ENCODE peak calls at places on chromosomes 5 and 9, in eight cellular contexts. One of them, this sample, is unnamed.

GRCh38 chr5:140266471-140267200 is 36.3 kb downstream of the PFDN1 start:
- DNase-seq in ELR: no peak
- DNase-seq in activated T-helper 1 cell treated with anti-CD3 and anti-CD28 coated beads, Interleukin-2, amount 50 U/mL, for 16 hours: no peak
- DNase-seq in CD4-positive, CD25-positive, alpha-beta regulatory T cell: no peak
- DNase-seq in heart left ventricle: no peak
- DNase-seq in caudate nucleus: no peak
- DNase-seq in retinal pigment epithelial cell: no peak
- DNase-seq in tibial artery: no peak
- DNase-seq in this sample: no peak

GRCh38 chr5:945691-946541 is 53.2 kb downstream of the TRIP13 start:
- DNase-seq in ELR: no peak
- DNase-seq in activated T-helper 1 cell treated with anti-CD3 and anti-CD28 coated beads, Interleukin-2, amount 50 U/mL, for 16 hours: no peak
- DNase-seq in CD4-positive, CD25-positive, alpha-beta regulatory T cell: no peak
- DNase-seq in heart left ventricle: no peak
- DNase-seq in caudate nucleus: no peak
- DNase-seq in retinal pigment epithelial cell: no peak
- DNase-seq in tibial artery: no peak
- DNase-seq in this sample: no peak

GRCh38 chr5:923473-923873 is 30.8 kb downstream of the TRIP13 start:
- DNase-seq in ELR: peak
- DNase-seq in activated T-helper 1 cell treated with anti-CD3 and anti-CD28 coated beads, Interleukin-2, amount 50 U/mL, for 16 hours: peak
- DNase-seq in CD4-positive, CD25-positive, alpha-beta regulatory T cell: peak
- DNase-seq in heart left ventricle: peak
- DNase-seq in caudate nucleus: peak
- DNase-seq in retinal pigment epithelial cell: no peak
- DNase-seq in tibial artery: peak
- DNase-seq in this sample: peak

GRCh38 chr5:138738399-138738798 is 14.8 kb upstream of the CTNNA1 start:
- DNase-seq in ELR: no peak
- DNase-seq in activated T-helper 1 cell treated with anti-CD3 and anti-CD28 coated beads, Interleukin-2, amount 50 U/mL, for 16 hours: no peak
- DNase-seq in CD4-positive, CD25-positive, alpha-beta regulatory T cell: no peak
- DNase-seq in heart left ventricle: no peak
- DNase-seq in caudate nucleus: no peak
- DNase-seq in retinal pigment epithelial cell: no peak
- DNase-seq in tibial artery: no peak
- DNase-seq in this sample: no peak

GRCh38 chr5:138793481-138794010 is 40.3 kb downstream of the CTNNA1 start:
- DNase-seq in ELR: no peak
- DNase-seq in activated T-helper 1 cell treated with anti-CD3 and anti-CD28 coated beads, Interleukin-2, amount 50 U/mL, for 16 hours: no peak
- DNase-seq in CD4-positive, CD25-positive, alpha-beta regulatory T cell: no peak
- DNase-seq in heart left ventricle: no peak
- DNase-seq in caudate nucleus: no peak
- DNase-seq in retinal pigment epithelial cell: no peak
- DNase-seq in tibial artery: no peak
- DNase-seq in this sample: no peak

GRCh38 chr5:159212667-159213462 is 3.5 kb upstream of the RNF145 start:
- DNase-seq in ELR: no peak
- DNase-seq in activated T-helper 1 cell treated with anti-CD3 and anti-CD28 coated beads, Interleukin-2, amount 50 U/mL, for 16 hours: no peak
- DNase-seq in CD4-positive, CD25-positive, alpha-beta regulatory T cell: no peak
- DNase-seq in heart left ventricle: no peak
- DNase-seq in caudate nucleus: no peak
- DNase-seq in retinal pigment epithelial cell: no peak
- DNase-seq in tibial artery: no peak
- DNase-seq in this sample: no peak

GRCh38 chr5:36462295-36463021 is 143.9 kb upstream of the SLC1A3 start:
- DNase-seq in ELR: peak
- DNase-seq in activated T-helper 1 cell treated with anti-CD3 and anti-CD28 coated beads, Interleukin-2, amount 50 U/mL, for 16 hours: no peak
- DNase-seq in CD4-positive, CD25-positive, alpha-beta regulatory T cell: no peak
- DNase-seq in heart left ventricle: no peak
- DNase-seq in caudate nucleus: no peak
- DNase-seq in retinal pigment epithelial cell: no peak
- DNase-seq in tibial artery: no peak
- DNase-seq in this sample: no peak

GRCh38 chr5:133478611-133479010 is 133.7 kb downstream of the FSTL4 start:
- DNase-seq in ELR: no peak
- DNase-seq in activated T-helper 1 cell treated with anti-CD3 and anti-CD28 coated beads, Interleukin-2, amount 50 U/mL, for 16 hours: no peak
- DNase-seq in CD4-positive, CD25-positive, alpha-beta regulatory T cell: no peak
- DNase-seq in heart left ventricle: no peak
- DNase-seq in caudate nucleus: no peak
- DNase-seq in retinal pigment epithelial cell: no peak
- DNase-seq in tibial artery: no peak
- DNase-seq in this sample: no peak

GRCh38 chr5:6708814-6709213 is 4.4 kb upstream of the TENT4A start:
- DNase-seq in ELR: no peak
- DNase-seq in activated T-helper 1 cell treated with anti-CD3 and anti-CD28 coated beads, Interleukin-2, amount 50 U/mL, for 16 hours: no peak
- DNase-seq in CD4-positive, CD25-positive, alpha-beta regulatory T cell: no peak
- DNase-seq in heart left ventricle: peak
- DNase-seq in caudate nucleus: no peak
- DNase-seq in retinal pigment epithelial cell: no peak
- DNase-seq in tibial artery: no peak
- DNase-seq in this sample: peak

GRCh38 chr9:130328349-130328801 is 62.8 kb downstream of the HMCN2 start:
- DNase-seq in ELR: no peak
- DNase-seq in activated T-helper 1 cell treated with anti-CD3 and anti-CD28 coated beads, Interleukin-2, amount 50 U/mL, for 16 hours: no peak
- DNase-seq in CD4-positive, CD25-positive, alpha-beta regulatory T cell: no peak
- DNase-seq in heart left ventricle: peak
- DNase-seq in caudate nucleus: no peak
- DNase-seq in retinal pigment epithelial cell: no peak
- DNase-seq in tibial artery: peak
- DNase-seq in this sample: peak

GRCh38 chr5:126462239-126463014 is 39.2 kb downstream of the GRAMD2B start:
- DNase-seq in ELR: no peak
- DNase-seq in activated T-helper 1 cell treated with anti-CD3 and anti-CD28 coated beads, Interleukin-2, amount 50 U/mL, for 16 hours: no peak
- DNase-seq in CD4-positive, CD25-positive, alpha-beta regulatory T cell: no peak
- DNase-seq in heart left ventricle: no peak
- DNase-seq in caudate nucleus: no peak
- DNase-seq in retinal pigment epithelial cell: no peak
- DNase-seq in tibial artery: no peak
- DNase-seq in this sample: no peak

GRCh38 chr5:6396836-6397535 is 18.6 kb upstream of the MED10 start:
- DNase-seq in ELR: no peak
- DNase-seq in activated T-helper 1 cell treated with anti-CD3 and anti-CD28 coated beads, Interleukin-2, amount 50 U/mL, for 16 hours: no peak
- DNase-seq in CD4-positive, CD25-positive, alpha-beta regulatory T cell: no peak
- DNase-seq in heart left ventricle: no peak
- DNase-seq in caudate nucleus: no peak
- DNase-seq in retinal pigment epithelial cell: no peak
- DNase-seq in tibial artery: no peak
- DNase-seq in this sample: no peak

GRCh38 chr5:194102-194501 is 2.8 kb downstream of the LRRC14B start:
- DNase-seq in ELR: no peak
- DNase-seq in activated T-helper 1 cell treated with anti-CD3 and anti-CD28 coated beads, Interleukin-2, amount 50 U/mL, for 16 hours: no peak
- DNase-seq in CD4-positive, CD25-positive, alpha-beta regulatory T cell: no peak
- DNase-seq in heart left ventricle: peak
- DNase-seq in caudate nucleus: no peak
- DNase-seq in retinal pigment epithelial cell: no peak
- DNase-seq in tibial artery: peak
- DNase-seq in this sample: peak

GRCh38 chr9:121319394-121319780 is 50.7 kb downstream of the STOM start:
- DNase-seq in ELR: no peak
- DNase-seq in activated T-helper 1 cell treated with anti-CD3 and anti-CD28 coated beads, Interleukin-2, amount 50 U/mL, for 16 hours: no peak
- DNase-seq in CD4-positive, CD25-positive, alpha-beta regulatory T cell: no peak
- DNase-seq in heart left ventricle: no peak
- DNase-seq in caudate nucleus: no peak
- DNase-seq in retinal pigment epithelial cell: no peak
- DNase-seq in tibial artery: peak
- DNase-seq in this sample: no peak

GRCh38 chr9:34140853-34141252 is 14.4 kb upstream of the DCAF12 start:
- DNase-seq in ELR: no peak
- DNase-seq in activated T-helper 1 cell treated with anti-CD3 and anti-CD28 coated beads, Interleukin-2, amount 50 U/mL, for 16 hours: no peak
- DNase-seq in CD4-positive, CD25-positive, alpha-beta regulatory T cell: no peak
- DNase-seq in heart left ventricle: no peak
- DNase-seq in caudate nucleus: no peak
- DNase-seq in retinal pigment epithelial cell: no peak
- DNase-seq in tibial artery: no peak
- DNase-seq in this sample: no peak

GRCh38 chr9:92327283-92327850 is 1.6 kb downstream of the CENPP start:
- DNase-seq in ELR: no peak
- DNase-seq in activated T-helper 1 cell treated with anti-CD3 and anti-CD28 coated beads, Interleukin-2, amount 50 U/mL, for 16 hours: no peak
- DNase-seq in CD4-positive, CD25-positive, alpha-beta regulatory T cell: no peak
- DNase-seq in heart left ventricle: no peak
- DNase-seq in caudate nucleus: no peak
- DNase-seq in retinal pigment epithelial cell: no peak
- DNase-seq in tibial artery: no peak
- DNase-seq in this sample: no peak

GRCh38 chr5:136012041-136012804 is 16.6 kb upstream of the TGFBI start:
- DNase-seq in ELR: peak
- DNase-seq in activated T-helper 1 cell treated with anti-CD3 and anti-CD28 coated beads, Interleukin-2, amount 50 U/mL, for 16 hours: no peak
- DNase-seq in CD4-positive, CD25-positive, alpha-beta regulatory T cell: no peak
- DNase-seq in heart left ventricle: no peak
- DNase-seq in caudate nucleus: no peak
- DNase-seq in retinal pigment epithelial cell: peak
- DNase-seq in tibial artery: no peak
- DNase-seq in this sample: no peak